ENCODE peak calls at places on chromosomes 7 and 10, in five cellular contexts. H is H1, N is K562, P is HepG2, D is GM12878. U is an unnamed sample.

GRCh38 chr7:159107052-159107892 is 37.4 kb downstream of the VIPR2 start:
- DNase-seq in H (no peak), N (no peak), P (no peak), D (no peak), U (no peak)

GRCh38 chr10:11879387-11880168 is 56.4 kb downstream of the PROSER2 start:
- DNase-seq in H (no peak), N (no peak), P (no peak), D (no peak), U (no peak)

GRCh38 chr10:13441476-13441875 is 87.3 kb downstream of the BEND7 start:
- DNase-seq in H (no peak), N (no peak), P (no peak), D (no peak), U (no peak)

GRCh38 chr7:106744507-106745180 is 83.7 kb upstream of the CCDC71L start:
- DNase-seq in H (no peak), N (no peak), P (no peak), D (no peak), U (no peak)

GRCh38 chr7:50292763-50293162 is 11.8 kb upstream of the IKZF1 start:
- DNase-seq in H (no peak), N (no peak), P (no peak), D (no peak), U (no peak)

GRCh38 chr10:126216221-126216701 is 172.0 kb downstream of the ADAM12 start:
- DNase-seq in H (no peak), N (no peak), P (no peak), D (no peak), U (no peak)

GRCh38 chr7:100886142-100886935 is 3.2 kb downstream of the UFSP1 start:
- DNase-seq in H (no peak), N (no peak), P (no peak), D (no peak), U (no peak)

GRCh38 chr7:99624487-99624886 is 7.7 kb downstream of the ZSCAN25 start:
- DNase-seq in H (no peak), N (no peak), P (no peak), D (no peak), U (no peak)

GRCh38 chr7:15461576-15461975 is 100.2 kb downstream of the AGMO start:
- DNase-seq in H (no peak), N (no peak), P (no peak), D (no peak), U (no peak)

GRCh38 chr7:86818903-86819302 is 175.2 kb downstream of the GRM3 start:
- DNase-seq in H (no peak), N (no peak), P (no peak), D (no peak), U (no peak)

GRCh38 chr10:124259139-124259825 is 159.4 kb downstream of the OAT start:
- DNase-seq in H (no peak), N (no peak), P (peak; percentile 47), D (no peak), U (peak; percentile 21)
- TF ChIP-seq SIN3A in H (no peak), N (no peak), P (no peak), D (no peak), U (no peak)

DNA sequence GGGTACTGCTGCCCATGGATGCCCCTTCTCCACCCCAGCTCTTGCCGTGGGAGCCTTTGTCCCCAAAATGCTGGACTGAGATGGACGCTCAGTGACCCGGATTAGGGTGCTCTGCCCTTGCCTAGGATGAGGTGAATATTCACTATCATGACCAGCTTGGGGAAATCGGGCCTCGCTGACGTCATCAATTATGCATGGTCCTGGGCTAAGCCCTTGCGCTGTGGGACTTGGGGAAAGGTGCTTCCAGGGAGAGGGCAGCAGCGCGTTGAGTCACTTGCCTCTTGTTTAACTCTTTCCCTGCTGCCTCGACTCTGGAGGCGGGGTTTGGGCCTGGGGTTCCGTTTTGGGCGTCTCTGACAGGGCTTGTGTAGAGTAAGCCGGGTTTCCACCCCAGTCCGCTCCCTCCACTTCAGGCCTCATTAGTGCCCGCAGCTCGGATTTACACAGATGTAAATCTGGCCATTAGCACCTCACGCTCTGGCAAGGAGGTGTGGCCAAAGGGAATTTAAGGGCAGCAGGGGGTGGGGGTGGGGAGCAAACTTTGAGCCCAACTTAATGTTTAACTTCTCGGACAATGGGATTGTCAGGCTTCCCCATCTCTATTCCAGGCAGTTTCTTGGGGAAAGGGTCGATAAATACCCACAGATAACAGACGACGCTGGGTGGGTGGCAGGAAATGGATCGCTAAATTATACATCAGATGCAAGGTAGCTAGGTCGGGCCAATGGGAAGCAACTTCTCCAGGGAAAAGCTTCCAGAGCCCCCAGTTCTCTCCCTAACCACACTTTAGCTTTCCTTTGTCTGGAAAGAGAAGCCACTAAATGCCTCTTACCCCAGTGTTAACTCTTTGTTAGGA is 51.3 kb upstream of the TCF7L2 start:
- DNase-seq in H (peak; percentile 92), N (no peak), P (peak; percentile 90), D (no peak), U (peak; percentile 75)
- TF ChIP-seq SRF in H (no peak), N (no peak), P (no peak), D (no peak), U (no peak)

GRCh38 chr7:2645274-2645868 is 13.6 kb downstream of the TTYH3 start:
- DNase-seq in H (no peak), N (no peak), P (no peak), D (no peak), U (no peak)
- TF ChIP-seq SIN3A in H (no peak), N (no peak), P (no peak), D (no peak), U (no peak)

DNA sequence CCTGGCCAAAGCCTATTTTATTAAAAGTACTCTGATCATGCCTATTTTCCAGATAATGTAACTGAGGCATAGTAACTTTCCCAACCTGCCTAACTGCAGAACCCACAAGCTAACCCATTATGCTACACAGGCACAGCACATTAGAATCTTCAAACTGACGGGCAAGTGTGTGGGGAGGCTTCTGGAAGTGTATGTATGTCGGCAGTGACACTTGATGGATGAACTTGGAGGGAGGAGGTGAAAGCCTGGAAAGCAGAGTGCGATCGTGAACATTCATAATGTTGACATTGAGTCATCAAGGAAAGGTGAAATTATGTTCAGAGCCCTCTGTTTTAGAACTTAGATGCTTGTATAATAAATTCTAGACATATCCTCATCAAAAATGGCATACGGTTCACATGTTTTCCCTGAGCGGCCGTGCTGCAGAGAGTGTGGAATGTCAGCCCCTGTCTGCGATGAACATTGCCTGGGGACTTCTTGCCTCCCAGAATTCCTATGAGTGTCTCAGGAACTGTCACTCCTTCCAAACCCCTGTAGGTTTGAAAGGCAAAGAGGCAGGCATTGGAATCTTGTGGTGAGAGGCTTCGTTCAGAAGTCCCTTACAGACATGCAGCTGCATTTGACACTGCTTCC is 102.4 kb downstream of the SLIT1 start:
- DNase-seq in H (no peak), N (no peak), P (no peak), D (no peak), U (no peak)
- TF ChIP-seq SRF in H (no peak), N (no peak), P (no peak), D (no peak), U (no peak)

GRCh38 chr10:3761916-3762708 is 22.9 kb downstream of the KLF6 start:
- DNase-seq in H (peak; percentile 61), N (no peak), P (peak; percentile 73), D (no peak), U (peak; percentile 57)
- TF ChIP-seq SIN3A in H (no peak), N (no peak), P (no peak), D (no peak), U (no peak)

GRCh38 chr10:46240684-46241565 is 45.9 kb upstream of the ANTXRL start:
- DNase-seq in H (no peak), N (no peak), P (no peak), D (no peak), U (no peak)
- TF ChIP-seq SRF in H (no peak), N (no peak), P (no peak), D (no peak), U (no peak)

GRCh38 chr10:66837990-66838389 is 87.8 kb upstream of the LRRTM3 start:
- DNase-seq in H (no peak), N (no peak), P (no peak), D (no peak), U (no peak)
- TF ChIP-seq SIN3A in H (no peak), N (no peak), P (no peak), D (no peak), U (no peak)

DNA sequence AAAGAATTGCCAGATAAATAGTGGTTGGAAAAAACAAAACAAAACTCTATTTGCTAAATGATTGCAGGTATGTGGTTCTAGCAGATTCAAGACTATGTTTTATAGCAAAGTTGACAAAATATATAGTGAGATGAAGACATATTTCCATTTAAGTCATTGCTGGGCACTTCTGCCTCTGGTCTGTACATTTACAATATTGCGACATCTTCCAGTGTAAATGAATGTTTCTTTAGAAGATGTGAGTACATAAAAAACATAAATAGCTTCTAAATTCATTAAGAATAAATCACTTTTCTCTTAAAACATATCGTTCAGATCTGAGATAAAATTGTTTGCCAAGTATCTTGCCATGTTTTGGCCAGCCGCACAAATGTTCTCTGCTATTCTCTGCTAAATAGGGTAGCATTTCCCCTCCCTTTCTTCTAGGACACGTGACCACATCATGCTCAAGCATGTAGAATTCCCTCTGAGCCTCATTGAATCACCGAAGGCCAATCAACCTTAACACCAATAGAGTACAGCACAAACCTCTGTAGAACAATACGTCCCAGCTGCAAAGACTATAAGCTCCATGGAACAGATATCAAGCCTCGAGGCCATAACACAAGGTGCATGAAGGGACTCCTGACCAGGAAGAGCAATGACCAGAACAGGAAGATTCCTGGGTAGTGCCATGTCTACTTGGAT is 1173.3 kb downstream of the GATA3 start:
- DNase-seq in H (no peak), N (no peak), P (no peak), D (no peak), U (no peak)
- TF ChIP-seq SRF in H (no peak), N (no peak), P (no peak), D (no peak), U (no peak)

GRCh38 chr7:68676789-68677535 is 921.3 kb upstream of the AUTS2 start:
- DNase-seq in H (no peak), N (no peak), P (no peak), D (no peak), U (no peak)
- TF ChIP-seq SIN3A in H (no peak), N (no peak), P (no peak), D (no peak), U (no peak)